ENCODE peak calls at places on chromosomes 16 and 17, in five cellular contexts. H is spleen, U is prostate gland, K is K562, B is stomach. N is an unnamed sample.

GRCh38 chr17:42544874-42545283 is 7.8 kb upstream of the HSD17B1 start:
- DNase-seq in U (no peak), B (no peak), K (no peak), H (no peak), N (no peak)

GRCh38 chr17:48542114-48542955 is 2.6 kb downstream of the HOXB2 start:
- DNase-seq in U (no peak), H (no peak), K (no peak), B (no peak), N (no peak)

GRCh38 chr16:82451449-82451848 is 175.3 kb upstream of the CDH13 start:
- DNase-seq in H (no peak), B (no peak), U (no peak), K (no peak), N (no peak)

GRCh38 chr16:31114468-31114867 is 3.0 kb upstream of the KAT8 start:
- DNase-seq in B (no peak), U (no peak), K (no peak), H (no peak), N (peak; percentile 75)

GRCh38 chr17:43360376-43360738 is 38.4 kb upstream of the ARL4D start:
- DNase-seq in H (no peak), U (peak; percentile 41), K (no peak), B (peak; percentile 59), N (peak; percentile 88)

GRCh38 chr16:67740391-67740790 is 21.3 kb upstream of the GFOD2 start:
- DNase-seq in H (no peak), U (no peak), B (no peak), K (no peak), N (no peak)

GRCh38 chr16:70800306-70800705 is 652 bp downstream of the VAC14 start:
- DNase-seq in B (no peak), K (no peak), U (no peak), H (no peak), N (no peak)

GRCh38 chr17:279356-279755 is 73.3 kb downstream of the RPH3AL start:
- DNase-seq in K (no peak), H (no peak), B (no peak), U (no peak), N (no peak)

GRCh38 chr16:86477642-86478041 is 32.7 kb upstream of the FOXF1 start:
- DNase-seq in H (no peak), K (no peak), U (no peak), B (no peak), N (peak; percentile 78)

GRCh38 chr17:81160306-81160705 is 5.0 kb upstream of the PVALEF start:
- DNase-seq in U (no peak), H (peak; percentile 95), B (no peak), K (no peak), N (peak; percentile 71)

GRCh38 chr16:84368327-84368996 is at the start of gene ATP2C2:
- DNase-seq in B (peak; percentile 78), H (peak; percentile 80), U (peak; percentile 78), K (peak; percentile 42), N (no peak)

GRCh38 chr16:70646260-70647241 is at the start of gene IL34:
- DNase-seq in U (no peak), H (peak; percentile 79), B (no peak), K (no peak), N (peak; percentile 77)

GRCh38 chr16:30444231-30445148 is 1.2 kb downstream of the SEPHS2 start:
- DNase-seq in H (no peak), B (no peak), U (no peak), K (peak; percentile 30), N (no peak)

GRCh38 chr16:27174007-27174406 is 29.3 kb upstream of the KDM8 start:
- DNase-seq in H (peak; percentile 85), B (no peak), U (peak; percentile 63), K (no peak), N (no peak)

GRCh38 chr16:11542069-11542775 is 44.5 kb downstream of the LITAF start:
- DNase-seq in B (no peak), H (no peak), K (no peak), U (no peak), N (no peak)

GRCh38 chr16:87117936-87118335 is 199.3 kb downstream of the C16orf95 start:
- DNase-seq in U (no peak), H (peak; percentile 62), K (no peak), B (no peak), N (peak; percentile 39)

GRCh38 chr17:80789356-80789902 is 202.2 kb upstream of the CHMP6 start:
- DNase-seq in U (no peak), K (no peak), H (peak; percentile 49), B (no peak), N (peak; percentile 80)

GRCh38 chr17:48647103-48647963 is 21.2 kb upstream of the HOXB9 start:
- DNase-seq in K (peak; percentile 48), U (no peak), B (no peak), H (no peak), N (no peak)

GRCh38 chr17:29257756-29258155 is 11.1 kb downstream of the CRYBA1 start:
- DNase-seq in B (no peak), U (no peak), K (no peak), H (no peak), N (no peak)

GRCh38 chr17:73973881-73974409 is 229.5 kb upstream of the RPL38 start:
- DNase-seq in B (no peak), U (no peak), H (no peak), K (no peak), N (no peak)
- TF ChIP-seq POLR2AphosphoS5 in B (no peak), U (no peak), H (no peak), K (no peak), N (no peak)

GRCh38 chr17:37831492-37831891 is 86.6 kb upstream of the HNF1B start:
- DNase-seq in H (no peak), U (no peak), B (no peak), K (no peak), N (no peak)
- H3K4me1 ChIP-seq in H (peaks cover 34% of the 10 kb centered on the region), U (no peaks in the 10 kb centered on the region), B (no peaks in the 10 kb centered on the region), K (peaks cover 8% of the 10 kb centered on the region), N (no peaks in the 10 kb centered on the region)

DNA sequence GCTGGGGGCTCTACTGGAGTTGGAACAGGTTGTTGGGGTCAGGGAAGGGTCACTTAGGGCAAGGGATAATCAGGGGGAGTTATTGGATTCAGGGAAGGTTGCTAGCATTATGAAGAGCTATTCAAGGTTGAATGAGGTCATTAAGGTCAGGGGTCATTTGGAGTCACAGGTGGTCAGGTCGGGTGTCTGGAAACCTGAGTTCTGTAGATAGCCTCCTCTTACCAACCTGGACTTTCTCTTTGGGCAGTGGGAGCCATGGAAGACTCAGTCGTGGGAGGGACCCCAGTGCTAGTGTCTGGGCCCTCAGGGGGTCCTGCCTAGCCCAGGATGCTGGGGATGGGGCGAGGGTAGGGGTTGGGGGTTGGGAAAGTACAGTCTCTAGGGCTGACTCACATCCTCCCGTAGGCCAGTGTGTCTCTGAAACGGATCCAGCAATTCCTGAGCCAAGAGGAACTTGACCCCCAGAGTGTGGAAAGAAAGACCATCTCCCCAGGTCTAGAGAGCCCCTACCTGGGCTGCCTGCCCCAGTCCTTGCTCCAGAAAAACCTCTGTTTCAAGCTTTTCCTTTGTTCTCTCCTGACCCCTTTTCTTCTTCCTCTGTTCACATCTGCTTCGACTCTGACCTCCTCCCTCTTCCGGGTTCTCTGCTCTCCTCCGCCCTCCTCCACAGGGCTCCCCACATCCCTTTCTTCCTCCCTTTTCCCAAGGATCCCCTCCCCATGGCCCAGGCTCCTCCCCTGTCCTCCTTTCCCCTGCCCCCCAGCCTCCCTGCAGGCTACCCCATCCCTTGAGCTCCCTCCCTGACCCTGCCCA is 33.5 kb downstream of the ABCC3 start:
- DNase-seq in K (no peak), U (no peak), B (no peak), H (no peak), N (no peak)
- TF ChIP-seq POLR2AphosphoS5 in K (no peak), U (no peak), B (no peak), H (no peak), N (no peak)

DNA sequence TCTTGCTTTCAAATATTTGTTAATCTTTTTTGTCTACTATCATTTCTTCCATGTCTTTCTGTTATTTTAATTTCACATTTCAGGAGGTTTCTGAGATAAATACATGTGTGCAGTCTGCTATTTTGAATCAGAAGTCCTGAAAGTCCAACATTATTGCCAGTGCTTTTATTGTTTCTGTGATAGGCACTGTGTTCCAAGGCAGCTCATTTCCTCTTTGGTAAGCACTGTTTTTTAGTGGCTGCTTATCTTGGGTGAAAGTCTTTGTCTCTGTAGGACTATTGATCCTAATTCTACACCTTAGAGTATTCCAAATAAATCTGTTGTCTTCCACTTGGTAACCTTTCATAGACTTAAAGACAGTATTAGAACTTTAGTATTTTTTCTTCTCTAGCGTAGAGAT is 76.1 kb downstream of the PPM1E start:
- DNase-seq in H (no peak), B (no peak), U (no peak), K (no peak), N (no peak)
- H3K4me1 ChIP-seq in H (no peaks in the 10 kb centered on the region), B (no peaks in the 10 kb centered on the region), U (no peaks in the 10 kb centered on the region), K (no peaks in the 10 kb centered on the region), N (no peaks in the 10 kb centered on the region)

DNA sequence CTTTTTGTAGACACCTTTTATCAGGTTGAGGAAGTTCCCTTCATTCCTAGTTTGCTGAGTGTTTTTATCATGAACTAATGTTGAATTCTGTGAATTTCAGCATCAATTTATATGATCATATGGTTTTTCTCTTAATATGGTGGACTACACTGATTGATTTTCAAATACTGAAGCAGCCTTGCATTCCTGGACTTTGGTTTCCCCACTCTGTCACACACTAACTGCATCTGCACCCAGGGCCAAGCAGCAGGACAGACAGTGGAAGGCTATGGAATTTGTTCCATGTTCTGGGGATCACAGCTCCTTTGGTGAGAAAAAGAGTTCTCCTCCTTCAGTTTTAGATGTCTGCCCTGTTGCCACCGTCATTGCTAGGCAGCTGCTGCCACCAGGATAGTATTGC is 7.8 kb downstream of the TERF2 start:
- DNase-seq in B (no peak), U (no peak), K (no peak), H (no peak), N (no peak)
- TF ChIP-seq POLR2AphosphoS5 in B (no peak), U (no peak), K (peak; percentile 12), H (no peak), N (no peak)

GRCh38 chr17:75417054-75417453 is 11.6 kb upstream of the GRB2 start:
- DNase-seq in K (no peak), H (no peak), U (no peak), B (no peak), N (no peak)
- H3K4me1 ChIP-seq in K (no peaks in the 10 kb centered on the region), H (peaks cover 16% of the 10 kb centered on the region), U (no peaks in the 10 kb centered on the region), B (peaks cover 6% of the 10 kb centered on the region), N (peaks cover 3% of the 10 kb centered on the region)

DNA sequence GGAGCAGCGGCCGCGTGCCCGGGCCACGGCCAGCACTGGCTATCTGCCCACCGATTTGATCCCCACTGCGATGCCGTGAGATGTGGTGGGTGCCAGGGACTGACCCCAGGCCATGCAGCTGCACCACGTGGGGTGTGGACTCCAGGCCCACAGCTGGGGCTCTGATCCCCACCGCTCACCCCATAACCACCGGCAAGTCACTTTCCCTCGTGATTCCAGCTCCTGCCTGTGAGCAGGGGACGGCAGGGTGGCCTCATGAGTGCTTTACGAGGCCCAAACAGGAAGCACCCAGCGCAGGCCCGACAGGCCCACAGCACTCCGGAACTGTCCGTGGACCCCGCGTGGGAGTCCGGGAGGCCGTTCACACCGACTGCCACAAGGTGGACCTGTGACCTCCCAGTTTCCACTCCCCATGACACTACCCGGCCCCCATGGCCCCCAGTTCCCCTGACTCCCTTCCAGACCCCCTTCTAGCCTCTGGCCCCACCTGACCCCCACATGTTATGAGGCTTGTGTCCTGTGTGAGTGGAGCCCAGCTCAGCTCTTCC is 616 bp downstream of the PTX4 start:
- DNase-seq in H (peak; percentile 61), U (no peak), K (no peak), B (no peak), N (no peak)
- TF ChIP-seq POLR2AphosphoS5 in H (no peak), U (no peak), K (no peak), B (no peak), N (no peak)

DNA sequence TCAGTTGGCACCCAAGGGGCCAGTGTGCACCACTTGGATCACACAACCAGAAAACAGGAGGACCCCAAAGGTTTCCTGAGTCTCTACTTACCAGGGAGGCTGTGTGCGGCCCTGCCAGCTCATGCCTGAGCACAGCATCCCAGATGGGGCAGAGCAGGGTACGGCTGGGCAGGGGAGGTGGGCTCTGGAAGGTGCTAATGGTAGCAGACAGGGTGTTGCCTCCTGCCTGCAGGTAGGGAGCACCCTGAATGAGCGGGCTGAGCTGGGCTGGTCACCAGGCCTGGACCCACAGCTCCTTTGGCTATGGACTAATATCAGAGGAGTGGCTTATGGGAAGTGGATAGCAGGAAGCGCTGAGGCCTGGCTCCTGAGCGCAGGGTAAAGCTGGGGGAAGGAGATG is 14.6 kb downstream of the RECQL5 start:
- DNase-seq in H (no peak), K (no peak), B (no peak), U (no peak), N (peak; percentile 39)
- H3K4me1 ChIP-seq in H (peaks cover 8% of the 10 kb centered on the region), K (no peaks in the 10 kb centered on the region), B (peaks cover 5% of the 10 kb centered on the region), U (no peaks in the 10 kb centered on the region), N (no peaks in the 10 kb centered on the region)

N was measured in sigmoid colon.